ENCODE peak calls at places on chromosomes 3 and 15, in eight cellular contexts. W is body of pancreas, O is heart left ventricle, Q is uterus, K is K562, A is transverse colon, T is ovary, Y is IMR-90. E is an unnamed sample.

GRCh38 chr3:97927699-97928098 is 44.5 kb downstream of the RIOX2 start:
- DNase-seq in W (no peak), O (no peak), Q (no peak), K (no peak), A (no peak), T (no peak), Y (peak; percentile 66), E (no peak)

GRCh38 chr3:130894873-130895330 is 1.0 kb downstream of the ATP2C1 start:
- DNase-seq in W (no peak), O (no peak), Q (no peak), K (no peak), A (no peak), T (no peak), Y (peak; percentile 17), E (no peak)

GRCh38 chr3:79297242-79297641 is 470.6 kb downstream of the ROBO1 start:
- DNase-seq in W (no peak), O (no peak), Q (no peak), K (no peak), A (no peak), T (no peak), Y (peak; percentile 97), E (no peak)

GRCh38 chr3:151228291-151229125 is 25.5 kb upstream of the GPR171 start:
- DNase-seq in W (no peak), O (no peak), Q (no peak), K (no peak), A (no peak), T (no peak), Y (peak; percentile 95), E (no peak)

GRCh38 chr3:194046995-194047681 is 88.8 kb upstream of the HES1 start:
- DNase-seq in W (peak; percentile 89), O (peak; percentile 69), Q (no peak), K (no peak), A (peak; percentile 66), T (no peak), Y (no peak), E (peak; percentile 90)

GRCh38 chr3:23389089-23389488 is 186.0 kb downstream of the UBE2E2 start:
- DNase-seq in W (no peak), O (no peak), Q (no peak), K (no peak), A (peak; percentile 44), T (no peak), Y (no peak), E (no peak)

GRCh38 chr3:930866-931265 is 162.0 kb upstream of the CNTN6 start:
- DNase-seq in W (no peak), O (no peak), Q (no peak), K (no peak), A (no peak), T (no peak), Y (no peak), E (no peak)

GRCh38 chr3:191220908-191221307 is 21.9 kb downstream of the OSTN start:
- DNase-seq in W (no peak), O (no peak), Q (no peak), K (no peak), A (no peak), T (no peak), Y (no peak), E (no peak)

GRCh38 chr15:64443747-64444621 is 16.4 kb upstream of the ZNF609 start:
- DNase-seq in W (peak; percentile 41), O (no peak), Q (peak; percentile 36), K (peak; percentile 53), A (no peak), T (no peak), Y (peak; percentile 92), E (no peak)

GRCh38 chr3:173589116-173589515 is 191.6 kb downstream of the NLGN1 start:
- DNase-seq in W (no peak), O (no peak), Q (no peak), K (no peak), A (no peak), T (no peak), Y (no peak), E (no peak)

GRCh38 chr3:69628956-69629355 is 110.3 kb upstream of the MITF start:
- DNase-seq in W (no peak), O (no peak), Q (no peak), K (no peak), A (no peak), T (no peak), Y (no peak), E (no peak)

GRCh38 chr3:9047465-9048346 is 84.4 kb upstream of the RAD18 start:
- DNase-seq in W (no peak), O (no peak), Q (no peak), K (no peak), A (peak; percentile 24), T (no peak), Y (no peak), E (no peak)

GRCh38 chr15:38253448-38253847 is 812 bp downstream of the SPRED1 start:
- DNase-seq in W (peak; percentile 17), O (no peak), Q (no peak), K (peak; percentile 23), A (peak; percentile 13), T (no peak), Y (peak; percentile 75), E (no peak)

GRCh38 chr15:53759333-53759975 is at the start of gene WDR72:
- DNase-seq in W (peak; percentile 21), O (no peak), Q (no peak), K (peak; percentile 38), A (peak; percentile 17), T (no peak), Y (no peak), E (no peak)

GRCh38 chr3:25654576-25654975 is 10.1 kb downstream of the TOP2B start:
- DNase-seq in W (no peak), O (no peak), Q (no peak), K (no peak), A (no peak), T (no peak), Y (no peak), E (no peak)

GRCh38 chr15:63083046-63083445 is 38.6 kb upstream of the LACTB start:
- DNase-seq in W (no peak), O (no peak), Q (peak; percentile 92), K (no peak), A (peak; percentile 22), T (no peak), Y (no peak), E (no peak)

GRCh38 chr3:139309880-139310279 is 33.9 kb upstream of the MRPS22 start:
- DNase-seq in W (no peak), O (no peak), Q (no peak), K (peak; percentile 50), A (no peak), T (no peak), Y (no peak), E (no peak)

DNA sequence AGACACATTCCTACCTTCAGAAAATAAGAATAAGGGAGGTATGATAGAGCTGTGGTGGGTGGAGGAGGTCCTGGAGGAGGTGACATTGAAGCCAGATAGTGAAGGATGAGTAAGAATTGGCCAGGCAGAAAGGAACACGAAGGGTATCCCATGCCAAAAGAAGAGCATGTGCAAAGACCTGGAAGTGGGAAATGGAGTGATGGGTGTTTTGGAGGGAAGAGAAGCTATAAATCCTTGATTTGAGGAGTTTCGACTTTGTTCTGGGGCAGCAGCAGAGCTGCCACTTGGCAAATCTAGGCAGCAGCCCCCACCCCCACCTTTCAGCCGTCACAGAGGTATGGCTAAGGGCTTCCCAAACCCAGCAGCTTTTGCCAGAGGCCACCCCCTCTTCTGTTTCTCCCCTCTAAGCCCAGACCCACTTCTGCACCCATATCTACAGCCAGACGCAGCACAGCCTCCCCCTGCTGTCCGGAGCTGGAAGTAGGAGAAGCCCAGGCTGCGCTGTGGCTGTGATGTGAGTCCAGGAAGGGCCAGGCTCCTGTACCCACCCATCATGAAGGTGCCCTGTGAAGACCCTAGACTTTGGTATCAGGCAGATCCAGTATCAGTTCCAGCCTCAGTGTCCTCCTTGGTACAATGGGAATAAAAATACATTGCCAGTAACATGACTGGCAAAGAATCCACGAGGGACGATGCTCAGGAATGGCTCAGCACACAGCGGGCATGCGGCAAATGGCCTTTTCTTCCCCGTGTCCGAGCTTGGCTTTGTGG is 188.7 kb upstream of the LINGO1 start:
- DNase-seq in W (peak; percentile 51), O (peak; percentile 45), Q (no peak), K (peak; percentile 77), A (peak; percentile 46), T (no peak), Y (peak; percentile 47), E (no peak)
- TF ChIP-seq CTCF in W (peak; percentile 57), O (peak; percentile 68), Q (peak; percentile 49), K (peak; percentile 87), A (peak; percentile 75), T (no peak), Y (peak; percentile 73), E (no peak)

DNA sequence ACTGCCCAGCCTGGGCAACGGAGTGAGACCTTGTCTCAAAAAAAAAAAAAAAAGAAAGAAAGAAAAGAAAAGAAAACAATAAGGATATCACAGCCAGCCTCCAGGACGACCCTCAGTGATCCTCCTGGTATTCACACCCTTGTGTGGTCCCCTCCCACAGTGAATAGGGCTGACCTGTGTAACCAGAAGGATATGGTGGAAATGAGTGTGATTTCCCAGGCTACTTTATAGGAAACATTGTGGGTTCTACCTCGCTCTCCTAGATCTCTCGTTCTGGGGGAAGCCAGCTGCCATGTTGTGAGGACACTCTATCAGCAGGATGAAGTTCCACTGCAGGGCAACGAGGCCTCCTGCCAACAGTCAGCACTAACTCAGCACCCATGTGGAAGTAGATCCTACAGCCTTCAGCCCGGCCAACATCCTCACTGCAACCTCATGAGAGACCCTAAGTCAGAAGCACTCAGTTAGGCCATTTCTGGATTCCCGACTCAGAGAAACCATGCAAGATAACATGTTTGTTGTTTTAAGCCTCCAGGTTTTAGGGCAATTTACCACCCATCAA is 11.1 kb downstream of the RFTN1 start:
- DNase-seq in W (no peak), O (no peak), Q (no peak), K (no peak), A (no peak), T (no peak), Y (no peak), E (no peak)
- TF ChIP-seq POLR2A in W (no peak), O (no peak), Q (no peak), K (no peak), A (no peak), T (no peak), Y (no peak), E (no peak)

GRCh38 chr3:52047295-52047960 is 8.9 kb downstream of the DUSP7 start:
- DNase-seq in W (no peak), O (no peak), Q (no peak), K (no peak), A (no peak), T (no peak), Y (no peak), E (no peak)

GRCh38 chr3:52046186-52046913 is 10.0 kb downstream of the DUSP7 start:
- DNase-seq in W (no peak), O (no peak), Q (peak; percentile 55), K (no peak), A (no peak), T (no peak), Y (peak; percentile 98), E (peak; percentile 78)

GRCh38 chr3:52044869-52045616 is 11.3 kb downstream of the DUSP7 start:
- DNase-seq in W (no peak), O (no peak), Q (no peak), K (no peak), A (no peak), T (no peak), Y (no peak), E (no peak)

GRCh38 chr3:52049503-52049902 is 6.9 kb downstream of the DUSP7 start:
- DNase-seq in W (no peak), O (no peak), Q (no peak), K (no peak), A (no peak), T (no peak), Y (no peak), E (no peak)

GRCh38 chr3:52046914-52047239 is 9.5 kb downstream of the DUSP7 start:
- DNase-seq in W (no peak), O (no peak), Q (no peak), K (no peak), A (no peak), T (no peak), Y (no peak), E (no peak)
- H3K4me3 ChIP-seq in W (no peak overlapping the region), O (no peak overlapping the region), Q (no peak overlapping the region), K (no peak overlapping the region), A (no peak overlapping the region), T (no peak overlapping the region), Y (no peak overlapping the region), E (no peak overlapping the region)

GRCh38 chr15:96583671-96584070 is 253.2 kb downstream of the NR2F2 start:
- DNase-seq in W (no peak), O (no peak), Q (no peak), K (no peak), A (no peak), T (no peak), Y (no peak), E (no peak)
- TF ChIP-seq CTCF in W (no peak), O (no peak), Q (no peak), K (no peak), A (no peak), T (no peak), Y (no peak), E (no peak)